ENCODE peak calls at places on chromosomes 4 and X, in six cellular contexts. U, J, H, W, N and X are unnamed samples.

GRCh38 chr4:74117024-74117534 is 18.1 kb upstream of the CXCL2 start:
- DNase-seq in U (peak; percentile 97), J (no peak), H (peak; percentile 54), W (no peak), N (no peak), X (no peak)

GRCh38 chrX:14039344-14039743 is 9.7 kb upstream of the GEMIN8 start:
- DNase-seq in U (peak; percentile 23), J (peak; percentile 40), H (no peak), W (no peak), N (no peak), X (no peak)

GRCh38 chr4:128757712-128758111 is 51.8 kb upstream of the JADE1 start:
- DNase-seq in U (peak; percentile 3), J (no peak), H (no peak), W (no peak), N (no peak), X (no peak)

GRCh38 chr4:154415313-154415712 is 76.3 kb downstream of the DCHS2 start:
- DNase-seq in U (no peak), J (no peak), H (no peak), W (no peak), N (no peak), X (no peak)

GRCh38 chrX:86845101-86845500 is 672.5 kb upstream of the KLHL4 start:
- DNase-seq in U (no peak), J (no peak), H (no peak), W (no peak), N (no peak), X (no peak)

GRCh38 chr4:122865421-122865820 is 38.8 kb downstream of the FGF2 start:
- DNase-seq in U (peak; percentile 56), J (no peak), H (no peak), W (no peak), N (no peak), X (no peak)

GRCh38 chrX:38006283-38006682 is at the start of gene SYTL5:
- DNase-seq in U (no peak), J (no peak), H (no peak), W (no peak), N (no peak), X (no peak)

GRCh38 chr4:37825943-37826281 is 574 bp upstream of the PGM2 start:
- DNase-seq in U (no peak), J (no peak), H (no peak), W (no peak), N (no peak), X (no peak)

GRCh38 chr4:67198757-67199156 is 346.5 kb downstream of the CENPC start:
- DNase-seq in U (no peak), J (no peak), H (no peak), W (no peak), N (no peak), X (no peak)

GRCh38 chrX:9595131-9595530 is 130.3 kb downstream of the TBL1X start:
- DNase-seq in U (peak; percentile 74), J (no peak), H (no peak), W (no peak), N (no peak), X (no peak)

GRCh38 chr4:8461086-8461485 is 20.5 kb downstream of the TRMT44 start:
- DNase-seq in U (no peak), J (no peak), H (no peak), W (no peak), N (no peak), X (no peak)

GRCh38 chrX:150062292-150063137 is 124.2 kb upstream of the EOLA2 start:
- DNase-seq in U (peak; percentile 88), J (no peak), H (no peak), W (no peak), N (no peak), X (no peak)

GRCh38 chr4:37758226-37758625 is 68.3 kb upstream of the PGM2 start:
- DNase-seq in U (peak; percentile 91), J (no peak), H (no peak), W (no peak), N (no peak), X (no peak)

GRCh38 chrX:1246816-1247215 is 21.8 kb upstream of the CSF2RA start:
- DNase-seq in U (peak; percentile 25), J (peak; percentile 82), H (peak; percentile 43), W (peak; percentile 92), N (peak; percentile 67), X (peak; percentile 71)

DNA sequence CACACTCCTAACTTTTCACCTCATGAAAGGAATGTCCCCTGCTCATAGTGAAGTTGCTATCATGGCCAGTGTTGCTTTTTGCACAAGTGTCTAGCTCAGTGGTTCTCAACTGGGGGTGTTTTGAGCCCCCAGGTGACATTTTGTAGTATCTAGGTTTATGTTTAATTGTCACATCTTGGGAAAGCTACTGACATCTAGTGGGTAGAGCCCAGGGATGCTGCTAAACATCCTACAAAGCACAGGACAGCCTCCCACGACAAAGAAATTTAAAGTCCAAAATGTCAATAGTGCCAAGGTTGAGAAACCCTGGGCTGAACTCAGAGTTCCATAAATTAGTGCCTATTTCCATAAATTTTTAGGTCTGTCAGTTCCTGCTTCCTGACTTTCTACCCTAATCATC is 70.7 kb upstream of the HCCS start:
- DNase-seq in U (no peak), J (no peak), H (no peak), W (no peak), N (no peak), X (no peak)
- TF ChIP-seq CTCF in U (peak; percentile 28), J (no peak), H (no peak), W (peak; percentile 35), N (no peak), X (no peak)

GRCh38 chr4:146192060-146192459 is 16.5 kb downstream of the LSM6 start:
- DNase-seq in U (peak; percentile 20), J (no peak), H (no peak), W (no peak), N (no peak), X (no peak)
- TF ChIP-seq CTCF in U (peak; percentile 22), J (no peak), H (no peak), W (no peak), N (no peak), X (peak; percentile 23)

DNA sequence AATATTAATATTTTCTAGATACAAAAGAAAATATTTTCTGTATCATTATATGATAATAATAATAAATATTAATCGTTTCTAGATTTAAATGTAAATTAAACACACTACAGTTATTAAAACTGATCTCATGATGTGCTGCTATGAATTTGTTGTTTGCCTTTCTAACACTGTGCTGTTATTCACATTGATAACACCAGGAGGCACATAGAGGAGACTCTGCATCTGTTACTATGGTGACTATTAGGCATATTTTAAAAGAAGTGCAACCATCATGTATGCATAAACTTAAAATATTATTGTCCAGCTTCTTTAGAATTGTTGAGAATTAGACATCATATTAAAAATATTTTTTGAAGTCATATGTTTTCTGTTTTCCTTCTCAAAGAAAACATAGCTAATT is 11.8 kb upstream of the PDGFC start:
- DNase-seq in U (no peak), J (no peak), H (no peak), W (no peak), N (no peak), X (no peak)
- TF ChIP-seq CTCF in U (peak; percentile 58), J (no peak), H (no peak), W (peak; percentile 50), N (no peak), X (peak; percentile 46)

GRCh38 chr4:180449395-180449956 is 1793.7 kb upstream of the TENM3 start:
- DNase-seq in U (no peak), J (no peak), H (no peak), W (no peak), N (no peak), X (no peak)
- TF ChIP-seq CTCF in U (no peak), J (no peak), H (peak; percentile 44), W (peak; percentile 49), N (no peak), X (peak; percentile 71)

GRCh38 chrX:45843518-45843917 is 642.8 kb upstream of the DIPK2B start:
- DNase-seq in U (no peak), J (no peak), H (no peak), W (no peak), N (no peak), X (no peak)
- TF ChIP-seq CTCF in U (no peak), J (peak; percentile 37), H (peak; percentile 12), W (peak; percentile 35), N (no peak), X (peak; percentile 27)

DNA sequence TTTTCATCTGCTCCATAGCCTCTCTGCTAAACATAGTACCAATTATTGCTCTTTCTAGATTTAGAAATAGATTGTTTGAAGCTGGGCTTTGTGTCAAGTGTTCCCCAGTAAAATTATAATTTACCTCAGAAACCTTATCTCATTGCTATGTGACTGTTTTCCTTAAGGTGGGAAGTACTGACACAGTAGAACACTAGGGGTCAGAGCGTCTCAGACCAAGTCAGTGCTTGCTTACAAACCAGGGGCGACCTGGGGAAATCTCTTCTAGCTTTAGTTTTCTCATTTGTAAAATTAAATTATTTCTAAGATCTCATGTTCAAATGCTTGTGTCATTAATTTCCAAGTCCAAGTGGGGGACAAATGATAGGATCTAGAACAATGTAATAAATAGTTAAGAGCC is 360.4 kb downstream of the RAPGEF2 start:
- DNase-seq in U (no peak), J (no peak), H (no peak), W (no peak), N (no peak), X (no peak)
- TF ChIP-seq CTCF in U (no peak), J (no peak), H (no peak), W (no peak), N (no peak), X (peak; percentile 29)

GRCh38 chrX:80246273-80246672 is 174.0 kb upstream of the TENT5D start:
- DNase-seq in U (no peak), J (no peak), H (no peak), W (no peak), N (no peak), X (no peak)
- TF ChIP-seq CTCF in U (no peak), J (no peak), H (no peak), W (no peak), N (no peak), X (no peak)

GRCh38 chr4:39029752-39030694 is 2.2 kb downstream of the TMEM156 start:
- DNase-seq in U (no peak), J (no peak), H (no peak), W (no peak), N (no peak), X (no peak)
- TF ChIP-seq CTCF in U (no peak), J (no peak), H (no peak), W (no peak), N (no peak), X (no peak)